ENCODE peak calls at places on chromosomes 4 and X, in four cellular contexts. U is GM12878, Q is HepG2, V is A549. O is an unnamed sample.

GRCh38 chr4:92304636-92305035 is 870 bp downstream of the GRID2 start:
- DNase-seq in V (no peak), Q (no peak), U (no peak), O (peak)

GRCh38 chr4:84841435-84841834 is 125.1 kb downstream of the WDFY3 start:
- DNase-seq in U (no peak), V (no peak), Q (no peak), O (no peak)

GRCh38 chr4:74039065-74039763 is 725 bp upstream of the CXCL3 start:
- DNase-seq in Q (no peak), V (no peak), U (no peak), O (peak)

GRCh38 chrX:30620125-30620524 is 33.1 kb upstream of the GK start:
- DNase-seq in U (no peak), V (no peak), Q (no peak), O (no peak)

GRCh38 chr4:21882050-21882839 is 66.3 kb downstream of the KCNIP4 start:
- DNase-seq in V (no peak), U (no peak), Q (no peak), O (no peak)

GRCh38 chrX:133402830-133403625 is 12.3 kb downstream of the GPC4 start:
- DNase-seq in V (no peak), Q (no peak), U (no peak), O (no peak)

GRCh38 chr4:39713691-39714090 is 15.8 kb downstream of the UBE2K start:
- DNase-seq in V (no peak), Q (no peak), U (no peak), O (peak)

GRCh38 chrX:30875957-30876356 is 13.1 kb downstream of the TAB3 start:
- DNase-seq in Q (peak), V (peak), U (no peak), O (no peak)

GRCh38 chr4:6361076-6361784 is 91.6 kb downstream of the WFS1 start:
- DNase-seq in V (no peak), Q (no peak), U (no peak), O (peak)

GRCh38 chr4:140807491-140808257 is 51.5 kb upstream of the TBC1D9 start:
- DNase-seq in Q (no peak), V (no peak), U (peak), O (no peak)

GRCh38 chrX:47224266-47224895 is 5.9 kb downstream of the CDK16 start:
- DNase-seq in U (no peak), Q (no peak), V (no peak), O (no peak)

GRCh38 chr4:140615451-140615850 is 46.7 kb upstream of the UCP1 start:
- DNase-seq in V (no peak), U (no peak), Q (peak), O (no peak)

GRCh38 chr4:153735901-153736461 is 23.8 kb downstream of the RNF175 start:
- DNase-seq in Q (no peak), U (no peak), V (no peak), O (no peak)

GRCh38 chrX:8913665-8914409 is 112.7 kb upstream of the FAM9A start:
- DNase-seq in Q (no peak), U (no peak), V (peak), O (no peak)

GRCh38 chr4:80005863-80006262 is 67.2 kb downstream of the ANTXR2 start:
- DNase-seq in V (no peak), U (no peak), Q (peak), O (no peak)

GRCh38 chr4:77734928-77735327 is 84.2 kb downstream of the CNOT6L start:
- DNase-seq in U (peak), Q (peak), V (no peak), O (no peak)

GRCh38 chr4:182913621-182914020 is 3.6 kb downstream of the DCTD start:
- DNase-seq in U (no peak), V (no peak), Q (no peak), O (no peak)

GRCh38 chr4:174222266-174222872 is 61.1 kb downstream of the FBXO8 start:
- DNase-seq in V (peak), U (no peak), Q (peak), O (no peak)

GRCh38 chr4:152074573-152074972 is 313.8 kb upstream of the GATB start:
- DNase-seq in V (no peak), Q (no peak), U (no peak), O (no peak)

GRCh38 chrX:331772-332495 is 13.3 kb upstream of the GTPBP6 start:
- DNase-seq in U (no peak), Q (no peak), V (no peak), O (no peak)

GRCh38 chrX:110114260-110114776 is 111.4 kb downstream of the TMEM164 start:
- DNase-seq in Q (no peak), U (no peak), V (no peak), O (no peak)
- TF ChIP-seq CHD2 in Q (no peak), U (no peak), V (no peak), O (no peak)

GRCh38 chr4:124423160-124423559 is 289.4 kb downstream of the ANKRD50 start:
- DNase-seq in U (no peak), Q (no peak), V (no peak), O (no peak)
- H3K4me2 ChIP-seq in U (no peak), Q (no peak), V (no peak), O (peak)

GRCh38 chrX:100413231-100413630 is 3.2 kb upstream of the PCDH19 start:
- DNase-seq in Q (peak), U (peak), V (peak), O (peak)
- TF ChIP-seq CHD2 in Q (no peak), U (no peak), V (no peak), O (no peak)

DNA sequence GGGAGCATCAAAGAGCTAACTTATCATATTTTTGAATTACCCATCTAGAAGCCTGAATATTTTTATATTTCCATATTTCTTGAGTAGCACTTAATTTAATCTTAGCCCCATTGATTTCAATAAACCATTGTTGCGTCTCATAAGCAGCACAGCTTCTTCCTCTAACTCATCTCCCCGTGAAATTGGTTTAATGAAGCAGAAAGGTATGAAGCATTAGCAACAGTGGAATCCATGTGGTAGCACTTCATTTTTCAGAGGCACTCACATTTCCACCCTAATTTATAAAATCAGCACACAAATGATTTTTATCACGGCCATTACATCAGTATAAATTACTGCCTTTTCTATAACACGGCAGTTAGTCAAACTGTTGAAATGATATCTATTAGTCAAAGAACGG is 205.9 kb downstream of the SOX3 start:
- DNase-seq in U (no peak), Q (no peak), V (no peak), O (no peak)
- H3K4me2 ChIP-seq in U (no peak), Q (no peak), V (no peak), O (no peak)

GRCh38 chr4:89300060-89300459 is 7.5 kb downstream of the GPRIN3 start:
- DNase-seq in U (no peak), V (no peak), Q (no peak), O (no peak)

GRCh38 chr4:89300490-89300889 is 7.1 kb downstream of the GPRIN3 start:
- DNase-seq in Q (no peak), V (no peak), U (no peak), O (no peak)

GRCh38 chr4:89298160-89298559 is 9.4 kb downstream of the GPRIN3 start:
- DNase-seq in Q (no peak), U (no peak), V (no peak), O (no peak)

GRCh38 chr4:89299153-89299789 is 8.3 kb downstream of the GPRIN3 start:
- DNase-seq in V (peak), Q (no peak), U (no peak), O (no peak)

DNA sequence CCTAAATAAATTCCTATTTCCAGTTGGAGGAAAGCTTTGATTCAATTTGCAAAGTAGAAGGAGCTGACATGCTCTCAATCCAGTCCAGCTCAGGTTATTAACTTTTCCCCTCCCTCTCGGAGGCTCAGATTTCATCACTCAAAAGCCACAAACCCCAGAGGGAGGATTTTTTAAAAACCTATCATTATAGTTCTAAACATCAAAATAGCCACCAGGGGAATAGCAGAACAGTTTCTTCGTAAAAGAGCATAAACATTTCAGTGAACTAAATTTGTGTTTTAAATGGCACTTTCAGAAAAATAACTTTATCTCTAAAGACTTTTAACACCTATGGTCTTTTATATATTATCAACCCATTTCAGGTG is 8.8 kb downstream of the GPRIN3 start:
- DNase-seq in Q (no peak), V (no peak), U (no peak), O (no peak)
- TF ChIP-seq CHD2 in Q (no peak), V (no peak), U (no peak), O (no peak)

GRCh38 chr4:4320951-4321714 is 31.1 kb downstream of the ZBTB49 start:
- DNase-seq in U (no peak), V (no peak), Q (no peak), O (no peak)

GRCh38 chr4:4321951-4322688 is 32.1 kb downstream of the ZBTB49 start:
- DNase-seq in U (no peak), Q (no peak), V (no peak), O (no peak)

GRCh38 chr4:4320528-4320927 is 30.5 kb downstream of the ZBTB49 start:
- DNase-seq in U (no peak), V (no peak), Q (no peak), O (no peak)

DNA sequence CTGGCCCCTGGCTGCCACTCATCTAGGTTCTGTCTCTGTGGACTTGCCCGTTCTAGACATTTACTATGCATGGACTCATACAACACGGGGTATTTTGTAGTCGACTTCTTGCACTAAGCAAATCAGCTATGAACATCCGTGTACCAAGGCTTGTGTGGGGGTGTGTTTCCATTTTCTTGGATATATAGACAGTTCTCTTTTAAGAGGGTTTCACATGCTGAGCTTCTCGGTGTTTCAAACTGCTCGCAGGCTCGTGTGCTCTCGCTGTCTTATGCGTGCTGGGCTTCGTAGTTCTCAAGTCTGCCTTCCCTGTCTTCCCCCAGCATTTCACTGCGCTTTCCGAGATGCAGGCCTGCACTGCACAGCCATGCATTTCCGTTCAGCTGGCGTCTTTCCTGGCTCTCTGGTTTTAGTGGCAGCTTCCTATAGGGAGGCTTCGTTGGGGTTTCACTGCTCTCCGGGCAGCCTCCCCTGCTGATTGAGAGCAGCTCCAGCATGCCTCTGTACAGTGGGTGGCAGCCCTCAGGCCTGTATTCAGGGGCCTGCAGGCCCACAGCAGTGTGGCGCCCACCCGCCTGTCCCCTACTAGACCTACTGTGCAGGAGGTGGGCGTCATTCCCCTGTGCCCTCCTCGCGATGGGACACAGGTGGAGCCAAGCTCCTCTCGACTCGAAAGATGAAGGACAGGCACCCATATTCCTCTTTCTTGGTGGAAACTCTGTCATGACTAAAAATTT is 27.6 kb downstream of the ZBTB49 start:
- DNase-seq in V (no peak), Q (no peak), U (no peak), O (no peak)
- H3K4me2 ChIP-seq in V (no peak), Q (no peak), U (no peak), O (no peak)

DNA sequence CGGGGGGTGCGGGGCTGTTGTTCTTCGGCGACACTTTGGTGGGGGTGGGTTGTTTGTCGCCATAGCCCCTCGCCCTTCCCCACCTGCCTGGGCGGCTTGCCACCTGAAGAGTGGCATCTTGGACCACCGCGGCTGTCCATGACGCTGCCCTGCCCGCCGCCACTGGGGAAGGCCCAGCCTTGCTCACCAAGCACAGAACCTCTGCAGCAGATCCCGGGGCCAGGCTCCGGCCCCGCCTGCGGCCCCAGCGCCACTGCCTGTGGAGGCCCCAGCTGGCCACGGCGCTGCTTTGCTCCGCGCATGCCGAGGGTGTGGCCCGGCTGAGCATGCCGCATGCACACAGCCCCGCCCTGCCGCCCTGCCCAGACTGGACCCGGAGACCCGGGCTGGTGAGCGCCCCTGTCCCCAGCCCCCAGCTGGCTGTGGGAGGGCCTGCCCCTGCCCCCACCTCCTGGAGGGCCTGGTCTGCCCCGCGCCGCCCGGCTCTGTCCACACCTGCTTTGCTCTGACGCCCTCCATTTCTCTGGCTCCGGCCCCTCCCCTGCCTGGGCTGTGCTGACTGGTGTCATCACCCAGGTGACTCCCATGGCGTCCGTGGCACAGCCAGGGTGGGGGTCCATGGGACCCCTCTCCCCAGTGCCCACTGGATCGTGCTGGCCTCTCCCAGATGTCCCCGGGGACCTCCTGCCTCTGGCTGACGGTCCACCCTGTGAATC is 5.3 kb downstream of the NAT8L start:
- DNase-seq in V (no peak), Q (no peak), U (no peak), O (peak)
- TF ChIP-seq CHD2 in V (no peak), Q (no peak), U (no peak), O (no peak)

GRCh38 chr4:83114576-83114975 is at the start of gene PLAC8:
- DNase-seq in U (peak), Q (peak), V (no peak), O (no peak)
- H3K4me2 ChIP-seq in U (peak), Q (peak), V (peak), O (peak)